ENCODE peak calls at places on chromosomes 7 and 10, in four cellular contexts. I is right lobe of liver, K is GM12878, Z is body of pancreas. R is an unnamed sample.

GRCh38 chr10:133013478-133013877 is 71.1 kb upstream of the CFAP46 start:
- ATAC-seq in K (no peak), I (peak; percentile 45), Z (peak; percentile 91), R (peak; percentile 27)

GRCh38 chr10:712089-712488 is 22.6 kb upstream of the DIP2C start:
- ATAC-seq in K (no peak), I (peak; percentile 97), Z (no peak), R (no peak)

GRCh38 chr7:22564511-22565045 is 64.6 kb upstream of the STEAP1B start:
- ATAC-seq in Z (no peak), K (no peak), I (no peak), R (no peak)

GRCh38 chr10:110841767-110842267 is 29.9 kb upstream of the PDCD4 start:
- ATAC-seq in K (peak; percentile 78), I (no peak), Z (no peak), R (no peak)

GRCh38 chr7:143460585-143460984 is 17.1 kb upstream of the TAS2R41 start:
- ATAC-seq in I (no peak), Z (no peak), K (no peak), R (no peak)

GRCh38 chr10:99528256-99528866 is 4.4 kb upstream of the NKX2-3 start:
- ATAC-seq in Z (no peak), K (no peak), I (no peak), R (no peak)

GRCh38 chr7:131424219-131424822 is 96.6 kb downstream of the MKLN1 start:
- ATAC-seq in Z (no peak), I (peak; percentile 72), K (peak; percentile 87), R (no peak)

GRCh38 chr10:130362308-130362761 is 226.1 kb downstream of the GLRX3 start:
- ATAC-seq in I (no peak), Z (no peak), K (no peak), R (no peak)

GRCh38 chr7:42856605-42856987 is 55.3 kb downstream of the C7orf25 start:
- ATAC-seq in I (no peak), K (no peak), Z (no peak), R (no peak)

GRCh38 chr10:102384606-102385429 is 10.7 kb upstream of the NFKB2 start:
- ATAC-seq in Z (peak; percentile 65), I (peak; percentile 27), K (peak; percentile 71), R (peak; percentile 61)

GRCh38 chr7:121604627-121605296 is 208.7 kb upstream of the FAM3C start:
- ATAC-seq in K (no peak), I (no peak), Z (peak; percentile 71), R (peak; percentile 53)

GRCh38 chr10:80079312-80079613 is 798 bp downstream of the TMEM254 start:
- ATAC-seq in K (no peak), I (no peak), Z (no peak), R (no peak)

GRCh38 chr7:144256112-144256511 is 8.5 kb downstream of the OR2A7 start:
- ATAC-seq in K (no peak), I (peak; percentile 35), Z (no peak), R (no peak)

GRCh38 chr10:74099836-74100235 is 50.8 kb downstream of the AP3M1 start:
- ATAC-seq in K (no peak), I (no peak), Z (no peak), R (no peak)

GRCh38 chr7:155523168-155523675 is 23.1 kb downstream of the CNPY1 start:
- ATAC-seq in Z (no peak), K (no peak), I (no peak), R (no peak)

GRCh38 chr10:21285742-21286311 is 239.7 kb downstream of the SKIDA1 start:
- ATAC-seq in Z (no peak), I (no peak), K (no peak), R (no peak)

GRCh38 chr10:72123616-72124015 is 35.3 kb upstream of the SPOCK2 start:
- ATAC-seq in I (no peak), Z (no peak), K (no peak), R (no peak)

GRCh38 chr10:78532480-78533046 is 498.9 kb downstream of the RPS24 start:
- ATAC-seq in I (no peak), K (no peak), Z (no peak), R (no peak)

GRCh38 chr7:142412551-142413193 is 154.8 kb upstream of the PRSS58 start:
- ATAC-seq in Z (peak; percentile 38), K (peak; percentile 90), I (peak; percentile 35), R (no peak)

GRCh38 chr10:14478639-14479038 is 147.9 kb upstream of the FRMD4A start:
- ATAC-seq in Z (peak; percentile 93), I (peak; percentile 58), K (peak; percentile 69), R (peak; percentile 66)

GRCh38 chr7:24442170-24442777 is 131.0 kb upstream of the PALS2 start:
- ATAC-seq in Z (no peak), I (no peak), K (peak; percentile 48), R (no peak)

GRCh38 chr10:102775201-102775972 is 31.6 kb downstream of the WBP1L start:
- ATAC-seq in Z (no peak), I (peak; percentile 73), K (no peak), R (peak; percentile 72)

GRCh38 chr10:3623746-3624145 is 161.3 kb downstream of the KLF6 start:
- ATAC-seq in Z (peak; percentile 85), I (no peak), K (peak; percentile 57), R (peak; percentile 88)

GRCh38 chr10:6173203-6173602 is 29.5 kb upstream of the PFKFB3 start:
- ATAC-seq in I (peak; percentile 24), K (peak; percentile 66), Z (no peak), R (no peak)

GRCh38 chr7:3461923-3462322 is 160.9 kb downstream of the SDK1 start:
- ATAC-seq in K (no peak), I (peak; percentile 23), Z (no peak), R (no peak)

GRCh38 chr10:58608356-58608755 is 95.7 kb downstream of the BICC1 start:
- ATAC-seq in Z (no peak), K (no peak), I (no peak), R (no peak)

GRCh38 chr7:21585070-21585724 is 42.4 kb downstream of the DNAH11 start:
- ATAC-seq in Z (no peak), K (no peak), I (no peak), R (no peak)

GRCh38 chr10:77566914-77567566 is 70.6 kb downstream of the KCNMA1 start:
- ATAC-seq in I (no peak), Z (no peak), K (no peak), R (no peak)

GRCh38 chr10:97784200-97784811 is 12.5 kb upstream of the SFRP5 start:
- ATAC-seq in Z (no peak), I (no peak), K (no peak), R (no peak)

GRCh38 chr10:124262249-124262865 is 156.4 kb downstream of the OAT start:
- ATAC-seq in K (no peak), Z (no peak), I (peak; percentile 56), R (no peak)

GRCh38 chr10:124255556-124255955 is 162.2 kb upstream of the CHST15 start:
- ATAC-seq in Z (no peak), K (no peak), I (peak; percentile 39), R (no peak)

GRCh38 chr10:124256151-124256550 is 162.6 kb downstream of the OAT start:
- ATAC-seq in K (no peak), I (no peak), Z (no peak), R (no peak)

GRCh38 chr10:124262971-124263370 is 155.8 kb downstream of the OAT start:
- ATAC-seq in K (no peak), Z (no peak), I (no peak), R (no peak)

DNA sequence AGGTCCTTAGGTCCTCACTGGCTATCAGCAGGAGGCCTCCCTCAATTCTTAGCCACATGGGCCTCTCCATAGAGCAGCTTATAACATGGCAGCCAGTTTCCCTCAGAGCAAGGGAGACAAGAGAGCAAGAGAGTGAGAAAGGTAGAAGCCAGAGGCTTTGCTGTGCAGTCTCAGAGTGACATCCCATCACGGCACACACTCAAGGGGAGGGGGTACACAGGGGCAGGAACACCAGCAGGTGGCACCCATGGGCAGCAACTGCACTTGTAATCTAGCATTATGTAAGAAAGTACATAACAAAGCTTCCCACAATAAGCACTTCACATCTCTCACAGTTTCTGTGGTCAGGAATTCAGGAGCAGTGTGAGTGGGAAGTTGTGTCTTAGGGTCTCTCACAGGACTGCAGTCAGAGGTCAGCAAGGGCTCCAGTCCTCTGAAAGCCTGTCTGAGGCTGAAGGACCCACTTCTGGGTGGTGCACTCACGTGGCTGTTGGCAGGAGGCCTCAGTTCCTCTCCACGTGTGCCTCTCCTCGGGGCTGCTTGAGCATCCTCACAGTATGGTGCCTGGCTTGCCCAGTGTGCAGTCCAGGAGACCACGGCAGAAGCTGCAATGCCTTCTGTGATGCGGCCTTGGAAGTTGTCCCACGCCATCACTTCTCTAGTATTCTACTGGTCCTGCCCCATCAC is 159.4 kb downstream of the OAT start:
- ATAC-seq in K (peak; percentile 72), I (peak; percentile 41), Z (no peak), R (no peak)
- TF ChIP-seq CTCF in K (peak; percentile 19), I (peak; percentile 17), Z (no peak), R (no peak)

GRCh38 chr7:36266683-36267082 is 113.6 kb downstream of the EEPD1 start:
- ATAC-seq in K (no peak), I (peak; percentile 43), Z (no peak), R (no peak)

GRCh38 chr7:36265720-36266119 is 112.7 kb downstream of the EEPD1 start:
- ATAC-seq in Z (no peak), K (no peak), I (peak; percentile 27), R (no peak)

GRCh38 chr7:36264917-36265292 is 111.9 kb downstream of the EEPD1 start:
- ATAC-seq in Z (no peak), I (no peak), K (no peak), R (no peak)

GRCh38 chr7:36264123-36264916 is 111.3 kb downstream of the EEPD1 start:
- ATAC-seq in I (peak; percentile 40), Z (peak; percentile 35), K (peak; percentile 71), R (peak; percentile 66)

DNA sequence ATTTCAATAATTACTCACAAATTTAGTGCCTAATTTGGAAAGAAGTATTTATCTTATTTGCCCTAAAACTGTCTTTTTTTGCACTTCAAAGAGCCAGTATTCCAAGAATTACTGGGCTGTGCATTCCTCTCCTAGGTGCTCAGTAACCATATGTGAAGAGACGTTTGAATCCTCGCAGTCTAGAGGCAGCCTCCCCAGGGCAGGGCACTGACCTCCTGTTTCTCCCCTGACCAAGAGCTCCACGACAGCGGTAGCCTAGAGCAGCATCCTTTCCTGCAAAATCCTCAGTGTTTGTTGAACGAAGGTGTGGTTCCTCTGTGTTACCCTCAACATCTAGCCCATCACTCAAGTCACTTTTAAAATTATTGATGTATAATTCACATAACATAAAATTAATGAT is 113.1 kb downstream of the EEPD1 start:
- ATAC-seq in K (no peak), I (no peak), Z (no peak), R (no peak)
- TF ChIP-seq CTCF in K (no peak), I (no peak), Z (no peak), R (no peak)

GRCh38 chr7:29797112-29797944 is 9.0 kb upstream of the WIPF3 start:
- ATAC-seq in Z (no peak), K (no peak), I (no peak), R (no peak)
- TF ChIP-seq CTCF in Z (no peak), K (no peak), I (no peak), R (no peak)

GRCh38 chr7:17651926-17652385 is 288.3 kb downstream of the SNX13 start:
- ATAC-seq in I (no peak), Z (peak; percentile 56), K (no peak), R (peak; percentile 87)
- TF ChIP-seq CTCF in I (no peak), Z (peak; percentile 21), K (no peak), R (peak; percentile 70)

GRCh38 chr7:56079450-56080185 is 13.1 kb downstream of the PHKG1 start:
- ATAC-seq in Z (peak; percentile 74), I (peak; percentile 92), K (no peak), R (peak; percentile 72)
- TF ChIP-seq CTCF in Z (peak; percentile 73), I (peak; percentile 67), K (no peak), R (no peak)